ENCODE peak calls at places on chromosomes 6 and 20, in four cellular contexts. G is GDM1, J is caudate nucleus, Y is M059J. N is an unnamed sample.

GRCh38 chr6:35036828-35037095 is 104.4 kb downstream of the TCP11 start:
- DNase-seq in G (no peak), J (no peak), Y (no peak), N (no peak)

GRCh38 chr6:24359640-24360454 is 2.0 kb upstream of the DCDC2 start:
- DNase-seq in Y (peak), G (peak), J (peak), N (peak)

GRCh38 chr6:10505529-10505928 is 15.6 kb upstream of the GCNT2 start:
- DNase-seq in G (no peak), Y (peak), J (no peak), N (no peak)

GRCh38 chr20:21704408-21705385 is 767 bp upstream of the PAX1 start:
- DNase-seq in Y (no peak), J (no peak), G (no peak), N (no peak)

GRCh38 chr20:35502352-35502751 is 27.1 kb downstream of the C20orf173 start:
- DNase-seq in Y (no peak), J (no peak), G (no peak), N (no peak)

GRCh38 chr6:167528239-167528638 is 203.4 kb downstream of the TTLL2 start:
- DNase-seq in J (no peak), Y (no peak), G (no peak), N (no peak)

GRCh38 chr20:8749986-8750385 is 318.9 kb upstream of the PLCB4 start:
- DNase-seq in J (no peak), G (no peak), Y (peak), N (no peak)

GRCh38 chr6:16882230-16882629 is 121.0 kb upstream of the ATXN1 start:
- DNase-seq in Y (no peak), J (no peak), G (no peak), N (no peak)

GRCh38 chr6:124812067-124812466 is 150.2 kb upstream of the RNF217 start:
- DNase-seq in Y (no peak), G (no peak), J (no peak), N (no peak)

GRCh38 chr6:47992805-47993204 is 118.2 kb downstream of the PTCHD4 start:
- DNase-seq in J (no peak), Y (no peak), G (no peak), N (no peak)

GRCh38 chr6:35477551-35478179 is 9.5 kb downstream of the RPL10A start:
- DNase-seq in Y (no peak), J (no peak), G (no peak), N (no peak)

GRCh38 chr20:13442990-13443389 is 195.7 kb downstream of the TASP1 start:
- DNase-seq in J (no peak), Y (no peak), G (no peak), N (no peak)

GRCh38 chr6:152636675-152637421 is at the start of gene SYNE1:
- DNase-seq in Y (no peak), J (peak), G (no peak), N (no peak)